ENCODE peak calls at places on chromosomes 16 and 17, in five cellular contexts. Z is stomach, K is upper lobe of left lung, S is heart left ventricle, H is A549. U is an unnamed sample.

GRCh38 chr16:67388591-67388990 is 4.7 kb downstream of the TPPP3 start:
- DNase-seq in Z (no peak), K (no peak), S (no peak), H (no peak), U (no peak)

GRCh38 chr16:83013071-83013470 is 386.3 kb downstream of the CDH13 start:
- DNase-seq in Z (no peak), K (no peak), S (no peak), H (no peak), U (no peak)

GRCh38 chr16:19168173-19169080 is at the start of gene SYT17:
- DNase-seq in Z (peak), K (peak), S (peak), H (peak), U (no peak)

GRCh38 chr16:64648282-64648681 is 473.6 kb downstream of the CDH11 start:
- DNase-seq in Z (no peak), K (no peak), S (no peak), H (no peak), U (no peak)

GRCh38 chr17:64245218-64246145 is 17.6 kb downstream of the TEX2 start:
- DNase-seq in Z (no peak), K (no peak), S (no peak), H (no peak), U (no peak)

GRCh38 chr17:10226930-10227695 is 28.7 kb upstream of the GAS7 start:
- DNase-seq in Z (peak), K (peak), S (peak), H (peak), U (peak)

GRCh38 chr17:64081802-64082799 is 47.8 kb downstream of the ERN1 start:
- DNase-seq in Z (no peak), K (peak), S (no peak), H (peak), U (no peak)

GRCh38 chr16:67651039-67651438 is 6.1 kb downstream of the CARMIL2 start:
- DNase-seq in Z (no peak), K (no peak), S (no peak), H (no peak), U (no peak)

GRCh38 chr17:79500738-79501533 is 109.9 kb downstream of the RBFOX3 start:
- DNase-seq in Z (no peak), K (no peak), S (no peak), H (no peak), U (no peak)

GRCh38 chr17:81484195-81484979 is 28.2 kb downstream of the ACTG1 start:
- DNase-seq in Z (peak), K (peak), S (peak), H (peak), U (peak)

DNA sequence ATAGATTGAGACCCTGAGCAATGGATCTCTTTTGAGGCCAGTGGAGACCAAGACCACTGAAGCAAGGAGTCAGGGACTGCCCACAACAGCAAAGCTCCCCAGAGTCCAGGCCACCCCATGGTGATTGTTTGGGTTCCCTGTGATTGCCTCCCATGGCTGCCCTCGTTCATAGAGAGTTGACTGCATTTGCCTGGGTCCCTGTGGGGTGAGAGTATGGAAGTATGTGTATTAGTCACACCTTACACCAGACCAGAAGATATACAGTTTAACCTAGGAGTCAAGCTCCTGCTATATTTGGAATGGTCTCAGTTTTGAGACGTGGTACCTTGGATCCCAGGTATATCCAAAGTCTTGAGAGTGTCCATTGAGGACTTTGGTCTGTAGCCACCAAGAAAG is 20.2 kb downstream of the HLF start:
- DNase-seq in Z (no peak), K (no peak), S (no peak), H (no peak), U (no peak)
- TF ChIP-seq POLR2A in Z (no peak), K (no peak), S (no peak), H (no peak), U (no peak)

GRCh38 chr17:45171338-45172231 is 9.9 kb downstream of the HEXIM2 start:
- DNase-seq in Z (peak), K (peak), S (no peak), H (peak), U (no peak)
- TF ChIP-seq CTCF in Z (no peak), K (no peak), S (no peak), H (no peak), U (no peak)

GRCh38 chr17:6599364-6599763 is 41.1 kb downstream of the KIAA0753 start:
- DNase-seq in Z (no peak), K (no peak), S (no peak), H (no peak), U (no peak)
- H3K4me3 ChIP-seq in Z (no peak), K (no peak), S (no peak), H (no peak), U (no peak)

DNA sequence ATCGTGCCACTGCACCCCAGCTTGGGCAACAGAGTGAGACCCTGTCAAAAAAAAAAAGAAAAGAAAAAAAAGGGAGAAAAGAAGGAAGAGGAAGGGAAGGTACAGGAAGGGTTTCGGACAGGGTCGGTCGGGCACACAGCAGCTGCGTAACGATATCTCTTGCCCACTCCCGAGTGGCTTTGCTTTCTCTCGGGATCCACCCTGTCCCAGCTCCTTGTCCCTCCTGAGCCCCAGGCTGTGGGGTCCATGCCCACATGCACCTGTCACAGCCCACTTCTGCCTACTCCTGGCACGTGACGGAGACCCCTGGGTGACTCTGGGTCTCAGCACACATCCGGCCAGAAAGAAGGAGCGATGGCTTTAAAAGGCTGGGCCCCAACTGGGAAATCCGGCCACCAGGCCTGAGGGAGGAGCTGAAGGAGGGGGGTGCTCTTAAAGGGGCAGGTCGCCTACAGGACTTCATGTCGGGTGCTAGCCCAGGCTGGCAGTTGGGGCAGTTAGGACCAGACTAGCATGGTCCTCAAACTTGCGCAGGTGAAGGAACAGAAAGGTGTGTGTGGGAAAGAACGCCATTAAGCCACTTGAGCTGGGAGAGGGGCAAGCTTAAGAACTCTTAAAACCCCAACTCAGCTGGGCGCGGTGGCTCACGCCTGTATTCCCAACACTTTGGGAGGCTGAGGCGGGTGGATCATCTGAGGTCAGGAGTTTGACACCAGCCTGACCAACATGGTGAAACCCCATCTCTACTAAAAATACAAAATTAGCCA is at the start of gene GHDC:
- DNase-seq in Z (peak), K (peak), S (peak), H (peak), U (peak)
- TF ChIP-seq POLR2A in Z (no peak), K (no peak), S (no peak), H (peak), U (no peak)

GRCh38 chr17:36992701-36993100 is 43.9 kb downstream of the AATF start:
- DNase-seq in Z (peak), K (no peak), S (no peak), H (no peak), U (no peak)

GRCh38 chr17:36999475-36999874 is 50.7 kb downstream of the AATF start:
- DNase-seq in Z (no peak), K (no peak), S (no peak), H (no peak), U (no peak)

GRCh38 chr17:36993227-36993626 is 44.5 kb downstream of the AATF start:
- DNase-seq in Z (no peak), K (no peak), S (no peak), H (no peak), U (no peak)

GRCh38 chr17:36989173-36989572 is 40.4 kb downstream of the AATF start:
- DNase-seq in Z (no peak), K (no peak), S (no peak), H (no peak), U (no peak)

GRCh38 chr17:36994438-36994837 is 45.7 kb downstream of the AATF start:
- DNase-seq in Z (no peak), K (no peak), S (no peak), H (no peak), U (no peak)
- TF ChIP-seq CTCF in Z (no peak), K (no peak), S (no peak), H (no peak), U (no peak)

U was measured in testis.